ENCODE peak calls at places on chromosome 22, in seven cellular contexts. U, I, M, H, C, G and Y are unnamed samples. For H3K9me3, the result is how much of the 10 kb centered on the place peaks cover.

GRCh38 chr22:23248583-23248982 is 68.3 kb downstream of the BCR start:
- DNase-seq in U (no peak), H (no peak), I (peak), C (no peak), M (peak), G (peak), Y (peak)

GRCh38 chr22:43964314-43964857 is 9.1 kb downstream of the SAMM50 start:
- DNase-seq in G (no peak), H (no peak), U (no peak), M (no peak), I (no peak), C (no peak), Y (no peak)

GRCh38 chr22:43570531-43571144 is 158.8 kb downstream of the MPPED1 start:
- DNase-seq in I (no peak), G (no peak), H (no peak), C (no peak), M (no peak), U (no peak), Y (no peak)

GRCh38 chr22:29382575-29383328 is 5.6 kb downstream of the AP1B1 start:
- DNase-seq in C (no peak), H (no peak), M (peak), I (no peak), U (no peak), G (no peak), Y (peak)

GRCh38 chr22:35076648-35077047 is 10.7 kb downstream of the ISX start:
- DNase-seq in G (no peak), U (no peak), C (no peak), M (no peak), I (no peak), H (no peak), Y (no peak)

GRCh38 chr22:46430961-46431838 is 95.7 kb downstream of the TRMU start:
- DNase-seq in M (no peak), C (no peak), G (peak), H (no peak), U (no peak), I (no peak), Y (no peak)

GRCh38 chr22:36409911-36410756 is 22.4 kb upstream of the MYH9 start:
- DNase-seq in M (peak), G (peak), I (no peak), U (peak), H (peak), C (no peak), Y (peak)

GRCh38 chr22:23401910-23402274 is 178.2 kb downstream of the IGLL1 start:
- DNase-seq in H (no peak), M (peak), I (no peak), U (no peak), G (no peak), C (no peak), Y (no peak)

GRCh38 chr22:22943521-22944267 is 56.1 kb downstream of the IGLL5 start:
- DNase-seq in H (peak), G (no peak), U (no peak), I (no peak), M (peak), C (no peak), Y (no peak)

GRCh38 chr22:43955883-43956286 is 643 bp downstream of the SAMM50 start:
- DNase-seq in I (no peak), U (no peak), M (peak), H (no peak), G (no peak), C (no peak), Y (no peak)

GRCh38 chr22:44151661-44152060 is 29.1 kb upstream of the PARVG start:
- DNase-seq in U (no peak), G (no peak), I (peak), H (no peak), M (no peak), C (no peak), Y (no peak)

GRCh38 chr22:29904020-29904419 is 21.0 kb downstream of the MTMR3 start:
- DNase-seq in G (no peak), M (no peak), I (no peak), U (no peak), H (no peak), C (no peak), Y (no peak)

GRCh38 chr22:19872779-19873137 is 18.1 kb upstream of the GNB1L start:
- DNase-seq in G (no peak), U (no peak), I (no peak), H (peak), C (no peak), M (no peak), Y (no peak)

GRCh38 chr22:37018815-37019308 is 385 bp downstream of the TST start:
- DNase-seq in H (peak), C (no peak), U (no peak), G (peak), I (peak), M (peak), Y (peak)

GRCh38 chr22:23215294-23216204 is 35.2 kb downstream of the BCR start:
- DNase-seq in I (peak), C (no peak), H (no peak), M (no peak), U (no peak), G (no peak), Y (peak)

GRCh38 chr22:36743011-36743410 is 32.9 kb downstream of the IFT27 start:
- DNase-seq in C (no peak), H (no peak), M (no peak), G (no peak), U (no peak), I (no peak), Y (no peak)

GRCh38 chr22:29733362-29734322 is 13.8 kb downstream of the CABP7 start:
- DNase-seq in H (no peak), U (no peak), C (peak), G (no peak), M (peak), I (no peak), Y (no peak)

GRCh38 chr22:28051787-28052356 is 132.8 kb upstream of the PITPNB start:
- DNase-seq in G (peak), C (no peak), H (peak), M (peak), I (peak), U (peak), Y (peak)

GRCh38 chr22:44881624-44882023 is 128.2 kb downstream of the PHF21B start:
- DNase-seq in M (no peak), C (no peak), U (no peak), H (no peak), I (no peak), G (no peak), Y (no peak)

GRCh38 chr22:32991353-32992115 is 66.6 kb downstream of the SYN3 start:
- DNase-seq in C (no peak), I (no peak), M (no peak), H (no peak), G (no peak), U (no peak), Y (no peak)

GRCh38 chr22:48630444-48630777 is 1197.3 kb downstream of the BRD1 start:
- DNase-seq in M (no peak), I (no peak), C (no peak), U (no peak), H (no peak), G (no peak), Y (no peak)

GRCh38 chr22:48758021-48758561 is 1069.6 kb downstream of the BRD1 start:
- DNase-seq in G (no peak), I (no peak), C (no peak), U (no peak), M (no peak), H (no peak), Y (no peak)

GRCh38 chr22:31342389-31343125 is 3.6 kb downstream of the PATZ1 start:
- DNase-seq in C (no peak), H (no peak), G (no peak), I (no peak), M (no peak), U (no peak), Y (no peak)
- H3K9ac ChIP-seq in C (peak), H (peak), G (peak), I (peak), M (no peak), U (peak), Y (no peak)

DNA sequence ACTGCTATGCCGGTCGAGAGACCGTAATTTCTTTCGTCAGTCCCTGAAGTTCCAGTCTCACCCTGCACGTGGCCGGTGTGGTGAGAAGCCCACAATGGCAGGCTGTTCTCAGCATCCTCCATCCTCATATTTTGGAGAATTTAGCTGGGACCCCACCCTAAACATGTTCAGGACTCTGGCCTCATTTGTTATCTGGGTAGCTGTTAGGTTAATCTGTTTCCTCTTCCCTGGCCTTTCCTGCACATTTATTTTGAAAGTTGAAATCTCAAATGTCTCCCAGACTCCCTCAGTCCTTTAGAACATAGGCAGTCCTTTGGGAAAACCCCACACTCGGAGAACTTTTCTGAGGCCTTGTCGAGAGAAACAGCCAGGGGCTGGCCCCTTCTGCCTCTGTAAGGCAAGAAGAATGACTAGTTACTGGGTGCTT is 109.4 kb upstream of the CRYBB3 start:
- DNase-seq in I (no peak), G (no peak), H (no peak), M (no peak), U (no peak), C (no peak), Y (peak)
- TF ChIP-seq POLR2A in I (no peak), G (no peak), H (no peak), M (no peak), U (no peak), C (no peak), Y (no peak)

DNA sequence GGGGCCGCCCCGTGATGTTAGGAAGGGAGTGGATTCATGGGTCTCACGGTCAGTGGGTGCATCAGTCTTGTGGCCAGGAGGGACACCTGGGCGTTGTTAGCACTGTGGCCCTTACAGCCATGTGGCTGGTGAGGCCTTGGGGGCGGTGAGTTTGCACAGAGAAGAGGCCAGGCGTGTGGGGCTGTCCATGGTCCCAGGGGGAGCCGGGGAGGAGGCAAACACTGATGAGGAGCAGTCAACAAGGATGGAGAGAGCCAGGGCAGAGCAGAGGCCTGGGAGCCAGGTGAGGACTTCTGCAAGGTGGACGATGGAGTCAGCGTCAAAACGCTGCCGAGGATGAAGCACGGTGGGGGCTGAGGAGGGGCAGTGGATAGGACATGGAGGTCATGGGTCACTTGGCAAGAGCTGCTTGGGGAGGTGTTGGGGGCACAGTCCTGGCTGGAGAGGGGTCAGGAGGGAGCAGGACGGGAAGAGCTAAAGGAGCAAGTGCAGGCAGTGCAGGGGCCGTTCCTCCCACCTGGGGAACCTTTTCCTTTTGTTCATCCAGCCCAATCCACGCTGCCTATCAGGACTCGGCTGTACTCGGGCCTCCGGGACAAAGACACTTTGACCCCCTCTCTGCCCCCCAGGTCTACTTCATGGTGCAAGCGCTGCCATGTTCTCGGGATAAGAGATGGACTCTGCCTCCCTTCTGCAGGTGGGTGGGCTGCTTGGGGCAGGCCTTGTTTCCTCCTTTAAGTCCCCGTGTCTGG is 801.1 kb downstream of the TBC1D22A start:
- DNase-seq in G (no peak), I (no peak), H (no peak), U (no peak), M (no peak), C (no peak), Y (no peak)
- H3K9me3 ChIP-seq in G (under half), I (under half), H (half or more), U (under half), M (under half), C (under half), Y (under half)

GRCh38 chr22:21699643-21700042 is 33.8 kb downstream of the PPIL2 start:
- DNase-seq in G (no peak), U (no peak), C (no peak), I (no peak), M (no peak), H (no peak), Y (no peak)

GRCh38 chr22:21698430-21699329 is 32.9 kb downstream of the PPIL2 start:
- DNase-seq in G (no peak), C (no peak), I (no peak), U (no peak), M (peak), H (no peak), Y (no peak)

GRCh38 chr22:21696115-21696514 is 30.3 kb downstream of the PPIL2 start:
- DNase-seq in M (no peak), G (no peak), U (no peak), H (no peak), I (no peak), C (no peak), Y (no peak)

GRCh38 chr22:21697021-21697771 is 31.4 kb downstream of the PPIL2 start:
- DNase-seq in C (no peak), G (no peak), M (no peak), H (no peak), I (no peak), U (no peak), Y (no peak)

DNA sequence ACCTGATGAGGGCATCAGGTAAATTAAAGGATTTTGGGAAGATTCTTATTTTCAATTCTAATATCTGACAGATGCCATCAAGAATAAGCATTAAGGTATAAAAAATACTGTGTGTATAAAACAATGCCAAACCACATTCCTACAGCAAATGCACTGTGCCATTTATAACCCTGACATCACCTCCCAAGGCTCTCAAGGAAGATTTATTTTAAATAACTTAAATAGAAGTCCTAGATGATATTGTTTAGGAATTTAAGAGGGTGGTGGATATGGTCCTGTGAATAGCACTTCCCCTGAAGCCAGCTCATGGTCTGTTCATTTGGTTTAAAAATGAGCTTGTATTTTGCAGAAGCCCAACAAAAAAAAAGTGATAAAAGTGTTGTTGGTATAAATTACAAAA is 32.1 kb downstream of the PPIL2 start:
- DNase-seq in M (no peak), U (no peak), G (no peak), C (no peak), H (no peak), I (peak), Y (no peak)
- H3K9ac ChIP-seq in M (no peak), U (no peak), G (no peak), C (no peak), H (no peak), I (no peak), Y (no peak)

GRCh38 chr22:49971232-49972162 is 10.9 kb downstream of the PIM3 start:
- DNase-seq in G (no peak), I (no peak), C (no peak), H (peak), U (no peak), M (peak), Y (no peak)
- TF ChIP-seq POLR2A in G (no peak), I (peak), C (peak), H (no peak), U (peak), M (peak), Y (no peak)

GRCh38 chr22:47628477-47629272 is 866.2 kb downstream of the TBC1D22A start:
- DNase-seq in I (no peak), C (no peak), U (no peak), G (no peak), H (no peak), M (no peak), Y (no peak)
- H3K9me3 ChIP-seq in I (half or more), C (under half), U (under half), G (under half), H (under half), M (under half), Y (under half)

DNA sequence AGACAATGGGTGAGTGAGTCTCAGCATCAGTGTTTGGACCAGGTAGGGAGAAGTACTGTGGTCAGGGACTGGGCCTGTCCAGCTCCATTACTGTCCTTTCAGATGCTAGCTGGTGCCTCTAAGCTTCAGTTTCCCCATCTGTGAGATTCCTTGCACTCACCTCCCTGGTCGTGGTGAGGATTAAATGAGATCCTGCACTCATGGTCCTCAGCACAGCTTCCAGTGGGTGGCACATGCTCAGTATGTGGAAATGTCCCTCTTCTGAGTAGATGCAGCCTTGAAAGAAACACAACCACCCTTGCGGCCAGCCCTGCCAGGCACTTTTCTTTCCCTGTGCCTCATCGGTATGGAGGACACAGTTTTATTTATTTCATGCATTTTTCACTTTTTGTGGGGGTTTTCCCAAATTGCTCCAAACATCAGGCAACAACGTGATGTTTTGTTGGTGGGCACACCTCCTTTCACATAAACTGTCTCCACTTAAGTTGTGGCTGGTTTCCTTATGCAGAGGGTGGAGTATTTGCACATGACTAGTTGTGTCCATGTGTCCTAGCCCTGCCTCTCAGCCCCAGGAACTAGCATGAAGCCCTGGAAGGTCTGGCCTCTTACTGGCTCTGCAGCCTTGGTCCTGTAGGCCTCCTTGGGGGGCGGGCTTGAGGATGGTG is 1.1 kb downstream of the LZTR1 start:
- DNase-seq in H (no peak), G (no peak), U (no peak), I (peak), M (no peak), C (no peak), Y (no peak)
- H3K9ac ChIP-seq in H (no peak), G (peak), U (peak), I (peak), M (peak), C (peak), Y (no peak)

GRCh38 chr22:39291501-39291900 is 27.9 kb downstream of the RPL3 start:
- DNase-seq in G (no peak), U (no peak), H (no peak), M (no peak), C (no peak), I (no peak), Y (no peak)

GRCh38 chr22:39293766-39294368 is 25.6 kb downstream of the RPL3 start:
- DNase-seq in I (no peak), C (no peak), H (no peak), G (no peak), M (no peak), U (no peak), Y (no peak)

GRCh38 chr22:39292002-39292401 is 27.4 kb downstream of the RPL3 start:
- DNase-seq in H (no peak), G (no peak), C (no peak), I (no peak), M (no peak), U (no peak), Y (no peak)

GRCh38 chr22:39290724-39291161 is 28.7 kb downstream of the RPL3 start:
- DNase-seq in I (peak), G (peak), U (no peak), C (no peak), H (no peak), M (no peak), Y (peak)

DNA sequence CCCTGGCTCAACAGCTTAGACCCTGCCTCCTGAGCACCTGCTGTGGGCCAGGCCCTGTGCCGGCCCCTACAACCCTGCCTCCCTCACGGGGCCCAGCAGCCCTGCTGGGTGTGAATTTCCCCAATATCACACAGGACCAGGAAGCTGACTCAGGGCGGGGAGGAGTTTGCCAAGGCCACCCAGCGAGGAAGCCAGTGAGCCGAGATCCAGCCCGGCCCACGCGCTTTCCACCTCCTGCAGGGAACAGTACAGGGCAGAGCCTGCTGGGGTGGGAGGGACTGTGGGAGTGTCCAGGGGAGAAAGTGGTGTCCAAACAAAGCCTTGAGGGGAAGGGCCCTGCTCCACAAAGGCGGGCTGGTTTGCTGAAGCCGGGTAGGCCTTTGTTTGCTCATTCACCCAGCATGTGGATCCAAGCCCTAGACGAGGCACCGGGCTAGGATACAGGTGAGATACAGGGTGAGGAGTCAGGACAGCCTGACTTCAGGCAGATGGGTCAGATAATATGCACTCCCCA is 26.8 kb downstream of the RPL3 start:
- DNase-seq in C (no peak), I (peak), G (peak), H (no peak), U (peak), M (peak), Y (peak)
- TF ChIP-seq POLR2A in C (no peak), I (no peak), G (no peak), H (no peak), U (peak), M (peak), Y (peak)

DNA sequence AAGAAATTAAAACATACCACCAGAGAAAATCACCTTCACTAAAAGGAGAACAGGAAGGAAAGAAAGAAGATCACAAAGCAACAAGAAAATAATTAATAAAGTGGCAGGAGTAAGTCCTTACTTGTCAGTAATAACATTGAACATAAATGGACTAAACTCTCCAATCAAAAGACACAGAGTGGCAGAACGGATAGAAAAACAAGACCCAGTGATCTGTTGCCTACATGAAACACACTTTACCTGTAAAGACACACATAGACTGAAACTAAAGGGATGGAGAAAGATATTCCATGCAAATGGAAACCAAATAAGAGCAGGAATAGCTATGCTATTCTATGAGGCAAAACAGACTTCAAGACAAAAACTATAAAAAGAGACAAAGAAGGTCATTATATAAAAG is 25.9 kb downstream of the PLA2G6 start:
- DNase-seq in U (no peak), H (no peak), C (no peak), G (no peak), M (no peak), I (no peak), Y (no peak)
- H3K9me3 ChIP-seq in U (under half), H (under half), C (under half), G (under half), M (under half), I (under half), Y (under half)